ENCODE peak calls at places on chromosomes 12 and 14, in four cellular contexts. One of them, this sample, is unnamed. For H3K27me3 and H3K4me1, the result is how much of the 10 kb centered on the place peaks cover.

GRCh38 chr12:75488553-75488952 is 8.0 kb downstream of the GLIPR1 start:
- DNase-seq in body of pancreas: peak
- DNase-seq in endodermal cell: peak
- DNase-seq in left ventricle myocardium inferior: no peak
- DNase-seq in this sample: no peak

GRCh38 chr12:51238037-51238509 is 553 bp upstream of the DAZAP2 start:
- DNase-seq in body of pancreas: peak
- DNase-seq in endodermal cell: no peak
- DNase-seq in left ventricle myocardium inferior: no peak
- DNase-seq in this sample: no peak

GRCh38 chr12:115998119-115998633 is 279.3 kb downstream of the MED13L start:
- DNase-seq in body of pancreas: no peak
- DNase-seq in endodermal cell: peak
- DNase-seq in left ventricle myocardium inferior: no peak
- DNase-seq in this sample: no peak

GRCh38 chr12:75048763-75049162 is 160.9 kb downstream of the KCNC2 start:
- DNase-seq in body of pancreas: no peak
- DNase-seq in endodermal cell: no peak
- DNase-seq in left ventricle myocardium inferior: no peak
- DNase-seq in this sample: no peak

GRCh38 chr12:70609739-70610491 is 27.3 kb downstream of the PTPRB start:
- DNase-seq in body of pancreas: peak
- DNase-seq in endodermal cell: peak
- DNase-seq in left ventricle myocardium inferior: peak
- DNase-seq in this sample: no peak

GRCh38 chr12:2958432-2959193 is 584 bp upstream of the TEAD4 start:
- DNase-seq in body of pancreas: peak
- DNase-seq in endodermal cell: peak
- DNase-seq in left ventricle myocardium inferior: peak
- DNase-seq in this sample: no peak

GRCh38 chr12:90979936-90980335 is 24.8 kb downstream of the EPYC start:
- DNase-seq in body of pancreas: no peak
- DNase-seq in endodermal cell: no peak
- DNase-seq in left ventricle myocardium inferior: no peak
- DNase-seq in this sample: no peak

GRCh38 chr14:63277784-63278183 is 41.0 kb downstream of the GPHB5 start:
- DNase-seq in body of pancreas: no peak
- DNase-seq in endodermal cell: no peak
- DNase-seq in left ventricle myocardium inferior: no peak
- DNase-seq in this sample: no peak

GRCh38 chr12:23666866-23667265 is 282.6 kb downstream of the SOX5 start:
- DNase-seq in body of pancreas: no peak
- DNase-seq in endodermal cell: peak
- DNase-seq in left ventricle myocardium inferior: no peak
- DNase-seq in this sample: no peak

GRCh38 chr12:42759622-42760273 is 170.2 kb upstream of the PRICKLE1 start:
- DNase-seq in body of pancreas: peak
- DNase-seq in endodermal cell: no peak
- DNase-seq in left ventricle myocardium inferior: peak
- DNase-seq in this sample: no peak

GRCh38 chr14:102218688-102219087 is 79.0 kb downstream of the WDR20 start:
- DNase-seq in body of pancreas: no peak
- DNase-seq in endodermal cell: no peak
- DNase-seq in left ventricle myocardium inferior: no peak
- DNase-seq in this sample: no peak

GRCh38 chr12:113222730-113223531 is 1.7 kb downstream of the TPCN1 start:
- DNase-seq in body of pancreas: peak
- DNase-seq in endodermal cell: peak
- DNase-seq in left ventricle myocardium inferior: peak
- DNase-seq in this sample: no peak

GRCh38 chr14:55684956-55685584 is 105.1 kb downstream of the KTN1 start:
- DNase-seq in body of pancreas: no peak
- DNase-seq in endodermal cell: no peak
- DNase-seq in left ventricle myocardium inferior: no peak
- DNase-seq in this sample: no peak

GRCh38 chr14:104721704-104722431 is 2.2 kb upstream of the ADSS1 start:
- DNase-seq in body of pancreas: no peak
- DNase-seq in endodermal cell: no peak
- DNase-seq in left ventricle myocardium inferior: peak
- DNase-seq in this sample: no peak

GRCh38 chr14:59343585-59343984 is 121.6 kb downstream of the GPR135 start:
- DNase-seq in body of pancreas: peak
- DNase-seq in endodermal cell: peak
- DNase-seq in left ventricle myocardium inferior: peak
- DNase-seq in this sample: no peak

GRCh38 chr14:92945959-92946846 is 23.3 kb downstream of the CHGA start:
- DNase-seq in body of pancreas: peak
- DNase-seq in endodermal cell: no peak
- DNase-seq in left ventricle myocardium inferior: peak
- DNase-seq in this sample: no peak

GRCh38 chr12:100789146-100789545 is 5.4 kb upstream of the ANO4 start:
- DNase-seq in body of pancreas: no peak
- DNase-seq in endodermal cell: no peak
- DNase-seq in left ventricle myocardium inferior: no peak
- DNase-seq in this sample: no peak

GRCh38 chr14:85534914-85535313 is 5.0 kb downstream of the FLRT2 start:
- DNase-seq in body of pancreas: peak
- DNase-seq in endodermal cell: peak
- DNase-seq in left ventricle myocardium inferior: no peak
- DNase-seq in this sample: no peak
- H3K27me3 ChIP-seq in body of pancreas: under half
- H3K27me3 ChIP-seq in endodermal cell: under half
- H3K27me3 ChIP-seq in left ventricle myocardium inferior: half or more
- H3K27me3 ChIP-seq in this sample: under half

GRCh38 chr12:65302891-65303290 is 24.4 kb downstream of the MSRB3 start:
- DNase-seq in body of pancreas: no peak
- DNase-seq in endodermal cell: no peak
- DNase-seq in left ventricle myocardium inferior: no peak
- DNase-seq in this sample: no peak

GRCh38 chr12:65308001-65308400 is 29.5 kb downstream of the MSRB3 start:
- DNase-seq in body of pancreas: no peak
- DNase-seq in endodermal cell: no peak
- DNase-seq in left ventricle myocardium inferior: no peak
- DNase-seq in this sample: no peak

GRCh38 chr12:65306603-65307501 is 28.4 kb downstream of the MSRB3 start:
- DNase-seq in body of pancreas: peak
- DNase-seq in endodermal cell: peak
- DNase-seq in left ventricle myocardium inferior: peak
- DNase-seq in this sample: no peak

GRCh38 chr12:65306229-65306602 is 27.7 kb downstream of the MSRB3 start:
- DNase-seq in body of pancreas: no peak
- DNase-seq in endodermal cell: no peak
- DNase-seq in left ventricle myocardium inferior: no peak
- DNase-seq in this sample: no peak

GRCh38 chr12:65305346-65305950 is 27.0 kb downstream of the MSRB3 start:
- DNase-seq in body of pancreas: no peak
- DNase-seq in endodermal cell: no peak
- DNase-seq in left ventricle myocardium inferior: no peak
- DNase-seq in this sample: no peak
- H3K4me1 ChIP-seq in body of pancreas: under half
- H3K4me1 ChIP-seq in endodermal cell: under half
- H3K4me1 ChIP-seq in left ventricle myocardium inferior: half or more
- H3K4me1 ChIP-seq in this sample: under half

GRCh38 chr12:96570579-96570978 is 81.2 kb downstream of the CFAP54 start:
- DNase-seq in body of pancreas: no peak
- DNase-seq in endodermal cell: no peak
- DNase-seq in left ventricle myocardium inferior: no peak
- DNase-seq in this sample: no peak

GRCh38 chr12:96571101-96571862 is 81.9 kb downstream of the CFAP54 start:
- DNase-seq in body of pancreas: no peak
- DNase-seq in endodermal cell: no peak
- DNase-seq in left ventricle myocardium inferior: no peak
- DNase-seq in this sample: no peak
- H3K27me3 ChIP-seq in body of pancreas: under half
- H3K27me3 ChIP-seq in endodermal cell: under half
- H3K27me3 ChIP-seq in left ventricle myocardium inferior: under half
- H3K27me3 ChIP-seq in this sample: under half

DNA sequence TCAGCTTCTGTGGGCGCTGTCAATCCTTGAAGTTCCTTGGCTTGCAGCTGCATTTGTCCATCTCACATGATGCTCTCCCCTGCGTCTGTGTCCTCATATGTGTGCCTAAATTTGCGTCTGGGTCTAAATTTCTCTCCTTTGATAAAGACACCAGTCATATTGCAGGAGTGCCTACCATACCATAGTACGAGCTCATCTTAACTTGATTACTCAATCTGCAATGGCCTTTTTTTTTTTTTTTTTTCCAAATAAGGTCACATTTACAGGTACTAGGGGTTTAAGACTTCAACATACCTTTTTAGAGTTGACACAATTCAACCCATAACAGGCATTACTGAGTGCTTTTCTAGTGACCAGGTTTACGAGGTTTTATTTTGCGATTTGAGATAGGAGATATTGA is 233.3 kb upstream of the TBX3 start:
- DNase-seq in body of pancreas: no peak
- DNase-seq in endodermal cell: no peak
- DNase-seq in left ventricle myocardium inferior: no peak
- DNase-seq in this sample: no peak
- H3K4me1 ChIP-seq in body of pancreas: under half
- H3K4me1 ChIP-seq in endodermal cell: under half
- H3K4me1 ChIP-seq in left ventricle myocardium inferior: under half
- H3K4me1 ChIP-seq in this sample: under half

DNA sequence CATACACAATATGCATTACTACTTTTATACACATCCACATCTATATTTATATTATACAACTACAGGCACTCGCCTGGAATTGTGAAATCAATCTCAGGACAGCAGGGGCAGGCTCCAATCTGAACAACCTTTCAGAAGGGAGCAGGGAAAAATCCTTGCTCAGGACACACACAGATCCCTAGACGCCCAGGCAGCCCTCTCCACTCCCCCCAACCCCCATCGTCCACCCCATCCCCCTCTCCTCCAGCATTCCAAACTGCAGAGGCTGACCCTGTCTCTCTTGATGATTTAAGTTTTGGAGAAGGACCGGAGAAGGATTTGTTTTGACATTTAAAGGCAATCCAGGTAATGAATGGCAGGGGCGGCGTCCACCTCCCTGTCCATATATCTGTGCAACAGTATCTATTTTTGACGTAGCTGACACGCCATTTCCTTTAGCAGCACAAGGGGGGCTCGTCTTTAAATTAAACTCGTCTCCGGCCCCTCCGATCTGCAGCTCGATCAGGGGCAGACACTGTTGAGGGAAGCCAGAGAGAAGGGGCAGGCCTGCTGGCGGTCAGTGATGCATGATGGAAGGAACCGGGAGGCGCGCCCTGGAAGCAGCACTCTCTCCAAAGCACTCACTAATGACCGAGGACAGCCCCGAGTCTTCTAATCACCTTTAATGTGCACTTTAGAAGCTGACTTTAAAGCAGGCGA is 95.0 kb upstream of the TBX5 start:
- DNase-seq in body of pancreas: no peak
- DNase-seq in endodermal cell: no peak
- DNase-seq in left ventricle myocardium inferior: no peak
- DNase-seq in this sample: no peak
- H3K27me3 ChIP-seq in body of pancreas: under half
- H3K27me3 ChIP-seq in endodermal cell: half or more
- H3K27me3 ChIP-seq in left ventricle myocardium inferior: half or more
- H3K27me3 ChIP-seq in this sample: under half

DNA sequence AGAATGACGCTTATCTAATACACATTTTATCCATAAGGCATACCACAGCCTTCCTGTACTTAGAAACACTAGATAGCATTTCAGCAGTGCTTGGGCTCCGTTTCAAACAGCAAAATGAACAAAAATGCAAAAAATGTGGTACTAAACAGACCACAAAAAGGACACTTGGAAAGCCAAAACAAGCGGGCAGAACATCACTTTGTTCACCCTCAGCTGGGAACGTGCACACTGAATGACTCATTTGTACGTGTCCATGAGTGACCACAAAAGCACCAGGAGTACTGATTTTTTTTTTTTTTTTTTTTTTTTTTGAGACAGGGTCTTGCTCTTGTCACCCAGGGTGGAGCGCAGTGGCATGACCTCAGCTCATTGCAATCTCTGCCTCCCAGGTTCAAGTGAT is 8.9 kb upstream of the FOXN3 start:
- DNase-seq in body of pancreas: no peak
- DNase-seq in endodermal cell: no peak
- DNase-seq in left ventricle myocardium inferior: no peak
- DNase-seq in this sample: no peak
- H3K4me1 ChIP-seq in body of pancreas: under half
- H3K4me1 ChIP-seq in endodermal cell: under half
- H3K4me1 ChIP-seq in left ventricle myocardium inferior: half or more
- H3K4me1 ChIP-seq in this sample: under half